ENCODE peak calls at places on chromosomes 11 and 22, in nine cellular contexts. One of them, this sample, is unnamed.

GRCh38 chr11:104968365-104968855 is at the start of gene CASP4:
- DNase-seq in GM23248: peak; percentile 81
- DNase-seq in esophagus squamous epithelium: no peak
- DNase-seq in uterus: peak; percentile 30
- DNase-seq in A549: peak; percentile 18
- DNase-seq in sigmoid colon: no peak
- DNase-seq in right lobe of liver: no peak
- DNase-seq in ovary: no peak
- DNase-seq in CD4-positive, CD25-positive, alpha-beta regulatory T cell: no peak
- DNase-seq in this sample: peak; percentile 20

GRCh38 chr11:13183094-13183825 is 94.3 kb upstream of the BMAL1 start:
- DNase-seq in GM23248: peak; percentile 77
- DNase-seq in esophagus squamous epithelium: no peak
- DNase-seq in uterus: no peak
- DNase-seq in A549: peak; percentile 53
- DNase-seq in sigmoid colon: no peak
- DNase-seq in right lobe of liver: no peak
- DNase-seq in ovary: no peak
- DNase-seq in CD4-positive, CD25-positive, alpha-beta regulatory T cell: no peak
- DNase-seq in this sample: no peak

GRCh38 chr11:93614111-93614784 is 47.2 kb upstream of the CEP295 start:
- DNase-seq in GM23248: peak; percentile 16
- DNase-seq in esophagus squamous epithelium: no peak
- DNase-seq in uterus: no peak
- DNase-seq in A549: peak; percentile 19
- DNase-seq in sigmoid colon: no peak
- DNase-seq in right lobe of liver: no peak
- DNase-seq in ovary: no peak
- DNase-seq in CD4-positive, CD25-positive, alpha-beta regulatory T cell: no peak
- DNase-seq in this sample: no peak

GRCh38 chr11:90916706-90917105 is 693.9 kb upstream of the CHORDC1 start:
- DNase-seq in GM23248: no peak
- DNase-seq in esophagus squamous epithelium: no peak
- DNase-seq in uterus: no peak
- DNase-seq in A549: no peak
- DNase-seq in sigmoid colon: no peak
- DNase-seq in right lobe of liver: no peak
- DNase-seq in ovary: no peak
- DNase-seq in CD4-positive, CD25-positive, alpha-beta regulatory T cell: no peak
- DNase-seq in this sample: no peak

GRCh38 chr11:91104237-91104636 is 881.4 kb upstream of the CHORDC1 start:
- DNase-seq in GM23248: peak; percentile 14
- DNase-seq in esophagus squamous epithelium: no peak
- DNase-seq in uterus: no peak
- DNase-seq in A549: peak; percentile 49
- DNase-seq in sigmoid colon: no peak
- DNase-seq in right lobe of liver: no peak
- DNase-seq in ovary: no peak
- DNase-seq in CD4-positive, CD25-positive, alpha-beta regulatory T cell: no peak
- DNase-seq in this sample: peak; percentile 26

GRCh38 chr22:19877626-19878339 is 23.1 kb upstream of the GNB1L start:
- DNase-seq in GM23248: no peak
- DNase-seq in esophagus squamous epithelium: no peak
- DNase-seq in uterus: peak; percentile 12
- DNase-seq in A549: no peak
- DNase-seq in sigmoid colon: peak; percentile 56
- DNase-seq in right lobe of liver: no peak
- DNase-seq in ovary: no peak
- DNase-seq in CD4-positive, CD25-positive, alpha-beta regulatory T cell: no peak
- DNase-seq in this sample: no peak

GRCh38 chr11:32312865-32313403 is 122.4 kb downstream of the WT1 start:
- DNase-seq in GM23248: peak; percentile 92
- DNase-seq in esophagus squamous epithelium: no peak
- DNase-seq in uterus: peak; percentile 70
- DNase-seq in A549: peak; percentile 88
- DNase-seq in sigmoid colon: no peak
- DNase-seq in right lobe of liver: no peak
- DNase-seq in ovary: peak; percentile 36
- DNase-seq in CD4-positive, CD25-positive, alpha-beta regulatory T cell: no peak
- DNase-seq in this sample: peak; percentile 75

GRCh38 chr11:102760355-102761035 is 19.9 kb downstream of the MMP10 start:
- DNase-seq in GM23248: peak; percentile 96
- DNase-seq in esophagus squamous epithelium: no peak
- DNase-seq in uterus: no peak
- DNase-seq in A549: peak; percentile 55
- DNase-seq in sigmoid colon: no peak
- DNase-seq in right lobe of liver: no peak
- DNase-seq in ovary: no peak
- DNase-seq in CD4-positive, CD25-positive, alpha-beta regulatory T cell: no peak
- DNase-seq in this sample: no peak

GRCh38 chr11:32331098-32331497 is 104.2 kb downstream of the WT1 start:
- DNase-seq in GM23248: no peak
- DNase-seq in esophagus squamous epithelium: no peak
- DNase-seq in uterus: no peak
- DNase-seq in A549: no peak
- DNase-seq in sigmoid colon: no peak
- DNase-seq in right lobe of liver: no peak
- DNase-seq in ovary: peak; percentile 43
- DNase-seq in CD4-positive, CD25-positive, alpha-beta regulatory T cell: no peak
- DNase-seq in this sample: no peak

GRCh38 chr22:42961815-42962214 is 53.1 kb downstream of the PACSIN2 start:
- DNase-seq in GM23248: peak; percentile 44
- DNase-seq in esophagus squamous epithelium: no peak
- DNase-seq in uterus: no peak
- DNase-seq in A549: no peak
- DNase-seq in sigmoid colon: no peak
- DNase-seq in right lobe of liver: no peak
- DNase-seq in ovary: no peak
- DNase-seq in CD4-positive, CD25-positive, alpha-beta regulatory T cell: no peak
- DNase-seq in this sample: no peak

GRCh38 chr11:102144357-102145342 is 34.4 kb downstream of the YAP1 start:
- DNase-seq in GM23248: peak; percentile 70
- DNase-seq in esophagus squamous epithelium: no peak
- DNase-seq in uterus: peak; percentile 41
- DNase-seq in A549: no peak
- DNase-seq in sigmoid colon: no peak
- DNase-seq in right lobe of liver: no peak
- DNase-seq in ovary: no peak
- DNase-seq in CD4-positive, CD25-positive, alpha-beta regulatory T cell: no peak
- DNase-seq in this sample: peak; percentile 75

GRCh38 chr11:33721291-33721840 is 14.9 kb downstream of the CD59 start:
- DNase-seq in GM23248: peak; percentile 85
- DNase-seq in esophagus squamous epithelium: no peak
- DNase-seq in uterus: no peak
- DNase-seq in A549: no peak
- DNase-seq in sigmoid colon: no peak
- DNase-seq in right lobe of liver: no peak
- DNase-seq in ovary: no peak
- DNase-seq in CD4-positive, CD25-positive, alpha-beta regulatory T cell: no peak
- DNase-seq in this sample: no peak

GRCh38 chr11:118911113-118911879 is 14.4 kb downstream of the BCL9L start:
- DNase-seq in GM23248: peak; percentile 88
- DNase-seq in esophagus squamous epithelium: no peak
- DNase-seq in uterus: peak; percentile 56
- DNase-seq in A549: peak; percentile 78
- DNase-seq in sigmoid colon: peak; percentile 76
- DNase-seq in right lobe of liver: no peak
- DNase-seq in ovary: peak; percentile 67
- DNase-seq in CD4-positive, CD25-positive, alpha-beta regulatory T cell: no peak
- DNase-seq in this sample: no peak

GRCh38 chr11:62242021-62242420 is at the start of gene SCGB1D2:
- DNase-seq in GM23248: no peak
- DNase-seq in esophagus squamous epithelium: no peak
- DNase-seq in uterus: no peak
- DNase-seq in A549: peak; percentile 50
- DNase-seq in sigmoid colon: no peak
- DNase-seq in right lobe of liver: no peak
- DNase-seq in ovary: no peak
- DNase-seq in CD4-positive, CD25-positive, alpha-beta regulatory T cell: no peak
- DNase-seq in this sample: peak; percentile 74

GRCh38 chr11:90510839-90511238 is 288.0 kb upstream of the CHORDC1 start:
- DNase-seq in GM23248: no peak
- DNase-seq in esophagus squamous epithelium: no peak
- DNase-seq in uterus: no peak
- DNase-seq in A549: no peak
- DNase-seq in sigmoid colon: no peak
- DNase-seq in right lobe of liver: no peak
- DNase-seq in ovary: no peak
- DNase-seq in CD4-positive, CD25-positive, alpha-beta regulatory T cell: no peak
- DNase-seq in this sample: no peak

GRCh38 chr11:20253796-20254195 is 93.5 kb upstream of the DBX1 start:
- DNase-seq in GM23248: no peak
- DNase-seq in esophagus squamous epithelium: no peak
- DNase-seq in uterus: no peak
- DNase-seq in A549: no peak
- DNase-seq in sigmoid colon: no peak
- DNase-seq in right lobe of liver: no peak
- DNase-seq in ovary: no peak
- DNase-seq in CD4-positive, CD25-positive, alpha-beta regulatory T cell: no peak
- DNase-seq in this sample: no peak

DNA sequence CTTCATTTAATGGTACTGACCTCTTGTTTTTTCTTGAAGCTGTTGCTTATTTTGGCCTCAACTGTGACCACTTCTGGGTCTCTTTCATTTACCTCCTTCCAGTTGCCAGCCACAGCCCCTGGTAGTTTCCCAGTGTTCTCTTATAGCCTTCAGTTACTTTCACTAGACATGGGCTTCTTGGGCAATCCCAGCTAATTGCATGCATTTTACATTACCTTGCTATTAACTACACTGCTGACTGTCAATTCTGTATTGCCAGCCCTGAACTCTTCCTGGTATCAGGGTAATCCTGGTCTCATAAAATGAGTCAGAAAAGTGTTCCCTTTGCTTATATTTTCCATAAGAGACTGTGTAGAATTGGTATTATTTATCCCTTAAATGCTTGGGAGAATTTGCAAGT is 195.8 kb upstream of the LARGE1 start:
- DNase-seq in GM23248: no peak
- DNase-seq in esophagus squamous epithelium: no peak
- DNase-seq in uterus: no peak
- DNase-seq in A549: no peak
- DNase-seq in sigmoid colon: no peak
- DNase-seq in right lobe of liver: no peak
- DNase-seq in ovary: no peak
- DNase-seq in CD4-positive, CD25-positive, alpha-beta regulatory T cell: no peak
- DNase-seq in this sample: no peak
- H3K27ac ChIP-seq in GM23248: no peak overlapping the region
- H3K27ac ChIP-seq in esophagus squamous epithelium: no peak overlapping the region
- H3K27ac ChIP-seq in uterus: no peak overlapping the region
- H3K27ac ChIP-seq in A549: no peak overlapping the region
- H3K27ac ChIP-seq in sigmoid colon: no peak overlapping the region
- H3K27ac ChIP-seq in right lobe of liver: peak overlapping the region; percentile 44
- H3K27ac ChIP-seq in ovary: no peak overlapping the region
- H3K27ac ChIP-seq in CD4-positive, CD25-positive, alpha-beta regulatory T cell: no peak overlapping the region
- H3K27ac ChIP-seq in this sample: no peak overlapping the region

GRCh38 chr22:17106161-17106784 is 14.9 kb downstream of the TMEM121B start:
- DNase-seq in GM23248: no peak
- DNase-seq in esophagus squamous epithelium: no peak
- DNase-seq in uterus: no peak
- DNase-seq in A549: no peak
- DNase-seq in sigmoid colon: peak; percentile 56
- DNase-seq in right lobe of liver: no peak
- DNase-seq in ovary: no peak
- DNase-seq in CD4-positive, CD25-positive, alpha-beta regulatory T cell: no peak
- DNase-seq in this sample: no peak

GRCh38 chr22:17102297-17102667 is 17.5 kb downstream of the IL17RA start:
- DNase-seq in GM23248: no peak
- DNase-seq in esophagus squamous epithelium: no peak
- DNase-seq in uterus: no peak
- DNase-seq in A549: no peak
- DNase-seq in sigmoid colon: peak; percentile 53
- DNase-seq in right lobe of liver: no peak
- DNase-seq in ovary: no peak
- DNase-seq in CD4-positive, CD25-positive, alpha-beta regulatory T cell: no peak
- DNase-seq in this sample: no peak

GRCh38 chr22:17103351-17103750 is 17.8 kb downstream of the TMEM121B start:
- DNase-seq in GM23248: no peak
- DNase-seq in esophagus squamous epithelium: no peak
- DNase-seq in uterus: no peak
- DNase-seq in A549: no peak
- DNase-seq in sigmoid colon: peak; percentile 26
- DNase-seq in right lobe of liver: no peak
- DNase-seq in ovary: no peak
- DNase-seq in CD4-positive, CD25-positive, alpha-beta regulatory T cell: no peak
- DNase-seq in this sample: no peak

GRCh38 chr22:17105143-17106129 is 15.7 kb downstream of the TMEM121B start:
- DNase-seq in GM23248: no peak
- DNase-seq in esophagus squamous epithelium: no peak
- DNase-seq in uterus: no peak
- DNase-seq in A549: no peak
- DNase-seq in sigmoid colon: peak; percentile 43
- DNase-seq in right lobe of liver: no peak
- DNase-seq in ovary: no peak
- DNase-seq in CD4-positive, CD25-positive, alpha-beta regulatory T cell: no peak
- DNase-seq in this sample: no peak

GRCh38 chr22:17104336-17104935 is 16.7 kb downstream of the TMEM121B start:
- DNase-seq in GM23248: no peak
- DNase-seq in esophagus squamous epithelium: no peak
- DNase-seq in uterus: no peak
- DNase-seq in A549: no peak
- DNase-seq in sigmoid colon: peak; percentile 47
- DNase-seq in right lobe of liver: no peak
- DNase-seq in ovary: no peak
- DNase-seq in CD4-positive, CD25-positive, alpha-beta regulatory T cell: no peak
- DNase-seq in this sample: no peak
- H3K4me1 ChIP-seq in GM23248: no peaks in the 10 kb centered on the region
- H3K4me1 ChIP-seq in esophagus squamous epithelium: no peaks in the 10 kb centered on the region
- H3K4me1 ChIP-seq in uterus: no peaks in the 10 kb centered on the region
- H3K4me1 ChIP-seq in A549: no peaks in the 10 kb centered on the region
- H3K4me1 ChIP-seq in sigmoid colon: no peaks in the 10 kb centered on the region
- H3K4me1 ChIP-seq in right lobe of liver: no peaks in the 10 kb centered on the region
- H3K4me1 ChIP-seq in ovary: no peaks in the 10 kb centered on the region
- H3K4me1 ChIP-seq in CD4-positive, CD25-positive, alpha-beta regulatory T cell: peaks cover 5% of the 10 kb centered on the region
- H3K4me1 ChIP-seq in this sample: no peaks in the 10 kb centered on the region

GRCh38 chr11:75982309-75982708 is 167.3 kb downstream of the UVRAG start:
- DNase-seq in GM23248: no peak
- DNase-seq in esophagus squamous epithelium: no peak
- DNase-seq in uterus: no peak
- DNase-seq in A549: no peak
- DNase-seq in sigmoid colon: no peak
- DNase-seq in right lobe of liver: no peak
- DNase-seq in ovary: no peak
- DNase-seq in CD4-positive, CD25-positive, alpha-beta regulatory T cell: no peak
- DNase-seq in this sample: no peak

GRCh38 chr11:75981546-75981945 is 166.5 kb downstream of the UVRAG start:
- DNase-seq in GM23248: no peak
- DNase-seq in esophagus squamous epithelium: no peak
- DNase-seq in uterus: no peak
- DNase-seq in A549: no peak
- DNase-seq in sigmoid colon: no peak
- DNase-seq in right lobe of liver: no peak
- DNase-seq in ovary: no peak
- DNase-seq in CD4-positive, CD25-positive, alpha-beta regulatory T cell: no peak
- DNase-seq in this sample: no peak

GRCh38 chr11:75980031-75980430 is 165.0 kb downstream of the UVRAG start:
- DNase-seq in GM23248: no peak
- DNase-seq in esophagus squamous epithelium: no peak
- DNase-seq in uterus: no peak
- DNase-seq in A549: no peak
- DNase-seq in sigmoid colon: no peak
- DNase-seq in right lobe of liver: no peak
- DNase-seq in ovary: no peak
- DNase-seq in CD4-positive, CD25-positive, alpha-beta regulatory T cell: no peak
- DNase-seq in this sample: no peak
- H3K4me3 ChIP-seq in GM23248: no peak overlapping the region
- H3K4me3 ChIP-seq in esophagus squamous epithelium: no peak overlapping the region
- H3K4me3 ChIP-seq in uterus: no peak overlapping the region
- H3K4me3 ChIP-seq in A549: no peak overlapping the region
- H3K4me3 ChIP-seq in sigmoid colon: no peak overlapping the region
- H3K4me3 ChIP-seq in right lobe of liver: no peak overlapping the region
- H3K4me3 ChIP-seq in ovary: no peak overlapping the region
- H3K4me3 ChIP-seq in CD4-positive, CD25-positive, alpha-beta regulatory T cell: no peak overlapping the region
- H3K4me3 ChIP-seq in this sample: no peak overlapping the region

GRCh38 chr11:38143852-38144251 is 1545.8 kb upstream of the RAG2 start:
- DNase-seq in GM23248: no peak
- DNase-seq in esophagus squamous epithelium: no peak
- DNase-seq in uterus: no peak
- DNase-seq in A549: no peak
- DNase-seq in sigmoid colon: no peak
- DNase-seq in right lobe of liver: no peak
- DNase-seq in ovary: no peak
- DNase-seq in CD4-positive, CD25-positive, alpha-beta regulatory T cell: no peak
- DNase-seq in this sample: no peak
- H3K27ac ChIP-seq in GM23248: no peak overlapping the region
- H3K27ac ChIP-seq in esophagus squamous epithelium: no peak overlapping the region
- H3K27ac ChIP-seq in uterus: no peak overlapping the region
- H3K27ac ChIP-seq in A549: no peak overlapping the region
- H3K27ac ChIP-seq in sigmoid colon: no peak overlapping the region
- H3K27ac ChIP-seq in right lobe of liver: no peak overlapping the region
- H3K27ac ChIP-seq in ovary: no peak overlapping the region
- H3K27ac ChIP-seq in CD4-positive, CD25-positive, alpha-beta regulatory T cell: no peak overlapping the region
- H3K27ac ChIP-seq in this sample: no peak overlapping the region

This sample was measured in adrenal gland.